ENCODE peak calls at places on chromosomes 16 and 17, in seven cellular contexts. P, K, O, A, Q, S and C are unnamed samples.

GRCh38 chr16:17461951-17462729 is 8.6 kb downstream of the XYLT1 start:
- DNase-seq in P (no peak), K (no peak), O (no peak), A (peak; percentile 80), Q (no peak), S (no peak), C (no peak)

GRCh38 chr17:37291351-37291750 is 84.4 kb upstream of the C17orf78 start:
- DNase-seq in P (no peak), K (no peak), O (no peak), A (no peak), Q (no peak), S (no peak), C (no peak)

GRCh38 chr17:33809748-33810147 is 445.3 kb upstream of the CCL2 start:
- DNase-seq in P (no peak), K (no peak), O (no peak), A (no peak), Q (no peak), S (no peak), C (no peak)

GRCh38 chr16:11084484-11085024 is 140.2 kb downstream of the CLEC16A start:
- DNase-seq in P (no peak), K (no peak), O (no peak), A (no peak), Q (peak; percentile 88), S (peak; percentile 29), C (no peak)

GRCh38 chr16:17227278-17227677 is 243.5 kb downstream of the XYLT1 start:
- DNase-seq in P (no peak), K (no peak), O (no peak), A (no peak), Q (no peak), S (no peak), C (no peak)

GRCh38 chr16:29876578-29877249 is 13.7 kb upstream of the CDIPT start:
- DNase-seq in P (no peak), K (no peak), O (no peak), A (no peak), Q (peak; percentile 42), S (no peak), C (no peak)

GRCh38 chr17:49858796-49859195 is 10.9 kb upstream of the TAC4 start:
- DNase-seq in P (no peak), K (no peak), O (no peak), A (no peak), Q (no peak), S (no peak), C (no peak)

GRCh38 chr17:73304971-73305786 is 6.6 kb downstream of the CDC42EP4 start:
- DNase-seq in P (peak; percentile 53), K (peak; percentile 71), O (peak; percentile 75), A (no peak), Q (peak; percentile 97), S (peak; percentile 42), C (no peak)

GRCh38 chr17:66943484-66943883 is 21.0 kb upstream of the CACNG4 start:
- DNase-seq in P (no peak), K (no peak), O (no peak), A (no peak), Q (no peak), S (no peak), C (no peak)

GRCh38 chr17:35371934-35372333 is 1.5 kb downstream of the SLFN11 start:
- DNase-seq in P (no peak), K (no peak), O (no peak), A (no peak), Q (no peak), S (no peak), C (no peak)

GRCh38 chr17:50177476-50177875 is 11.7 kb downstream of the SGCA start:
- DNase-seq in P (no peak), K (no peak), O (no peak), A (no peak), Q (peak; percentile 49), S (no peak), C (no peak)

GRCh38 chr17:19021622-19022083 is 17.1 kb upstream of the FAM83G start:
- DNase-seq in P (no peak), K (no peak), O (no peak), A (peak; percentile 79), Q (peak; percentile 33), S (no peak), C (no peak)

GRCh38 chr16:23207485-23207884 is 24.9 kb downstream of the SCNN1G start:
- DNase-seq in P (no peak), K (no peak), O (no peak), A (no peak), Q (no peak), S (no peak), C (no peak)

GRCh38 chr17:17723354-17724261 is 42.4 kb downstream of the RAI1 start:
- DNase-seq in P (no peak), K (no peak), O (no peak), A (no peak), Q (peak; percentile 92), S (no peak), C (no peak)

GRCh38 chr17:79715318-79716182 is 15.2 kb upstream of the ENPP7 start:
- DNase-seq in P (no peak), K (no peak), O (no peak), A (no peak), Q (no peak), S (no peak), C (no peak)

GRCh38 chr17:75592364-75593020 is 4.9 kb downstream of the MYO15B start:
- DNase-seq in P (no peak), K (no peak), O (no peak), A (no peak), Q (no peak), S (no peak), C (no peak)

GRCh38 chr16:30787613-30788378 is 791 bp upstream of the ZNF629 start:
- DNase-seq in P (no peak), K (no peak), O (no peak), A (no peak), Q (peak; percentile 14), S (no peak), C (no peak)

GRCh38 chr17:68089881-68090280 is 54.3 kb downstream of the KPNA2 start:
- DNase-seq in P (peak; percentile 60), K (peak; percentile 42), O (no peak), A (no peak), Q (peak; percentile 29), S (peak; percentile 35), C (no peak)

DNA sequence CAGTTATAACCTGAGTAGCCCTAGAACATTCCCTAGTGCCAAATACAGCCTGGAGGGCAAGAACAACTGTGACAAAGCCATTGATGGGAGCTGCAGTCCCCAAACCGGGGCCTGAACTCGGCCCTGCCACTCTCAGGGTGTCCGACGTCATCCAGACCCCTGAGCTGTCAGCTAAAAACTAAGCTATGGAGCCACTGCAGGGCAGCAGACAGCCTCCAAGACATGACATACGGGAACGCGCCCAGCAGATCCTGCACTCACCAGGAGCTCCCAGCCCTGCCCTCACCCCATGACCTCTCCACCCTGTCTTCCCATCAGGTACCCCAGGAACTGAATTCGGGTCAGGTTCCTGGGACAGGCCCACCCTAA is 28.4 kb downstream of the KDM8 start:
- DNase-seq in P (no peak), K (no peak), O (no peak), A (no peak), Q (no peak), S (no peak), C (no peak)
- H3K4me1 ChIP-seq in P (no peaks in the 10 kb centered on the region), K (peaks cover 11% of the 10 kb centered on the region), O (peaks cover 2% of the 10 kb centered on the region), A (peaks cover 47% of the 10 kb centered on the region), Q (peaks cover 19% of the 10 kb centered on the region), S (peaks cover 20% of the 10 kb centered on the region), C (peaks cover 14% of the 10 kb centered on the region)

GRCh38 chr16:67555795-67556212 is 6.5 kb upstream of the CTCF start:
- DNase-seq in P (no peak), K (no peak), O (no peak), A (peak; percentile 50), Q (peak; percentile 74), S (no peak), C (no peak)
- H3K4me1 ChIP-seq in P (peaks cover 6% of the 10 kb centered on the region), K (peaks cover 13% of the 10 kb centered on the region), O (no peaks in the 10 kb centered on the region), A (peaks cover 100% of the 10 kb centered on the region), Q (peaks cover 12% of the 10 kb centered on the region), S (peaks cover 29% of the 10 kb centered on the region), C (peaks cover 10% of the 10 kb centered on the region)

GRCh38 chr16:24736758-24737157 is 7.3 kb downstream of the TNRC6A start:
- DNase-seq in P (no peak), K (no peak), O (no peak), A (no peak), Q (no peak), S (no peak), C (no peak)
- H3K4me1 ChIP-seq in P (peaks cover 18% of the 10 kb centered on the region), K (peaks cover 42% of the 10 kb centered on the region), O (peaks cover 29% of the 10 kb centered on the region), A (peaks cover 13% of the 10 kb centered on the region), Q (peaks cover 52% of the 10 kb centered on the region), S (peaks cover 98% of the 10 kb centered on the region), C (peaks cover 86% of the 10 kb centered on the region)

GRCh38 chr17:81313776-81314409 is 18.8 kb upstream of the SLC38A10 start:
- DNase-seq in P (no peak), K (no peak), O (no peak), A (no peak), Q (no peak), S (no peak), C (no peak)

GRCh38 chr17:81314410-81315169 is 19.5 kb upstream of the SLC38A10 start:
- DNase-seq in P (no peak), K (no peak), O (no peak), A (no peak), Q (no peak), S (no peak), C (no peak)

GRCh38 chr17:81310963-81311550 is 15.9 kb upstream of the SLC38A10 start:
- DNase-seq in P (no peak), K (no peak), O (no peak), A (no peak), Q (no peak), S (no peak), C (no peak)

GRCh38 chr17:81311954-81312353 is 16.8 kb upstream of the SLC38A10 start:
- DNase-seq in P (no peak), K (no peak), O (no peak), A (no peak), Q (no peak), S (no peak), C (no peak)

DNA sequence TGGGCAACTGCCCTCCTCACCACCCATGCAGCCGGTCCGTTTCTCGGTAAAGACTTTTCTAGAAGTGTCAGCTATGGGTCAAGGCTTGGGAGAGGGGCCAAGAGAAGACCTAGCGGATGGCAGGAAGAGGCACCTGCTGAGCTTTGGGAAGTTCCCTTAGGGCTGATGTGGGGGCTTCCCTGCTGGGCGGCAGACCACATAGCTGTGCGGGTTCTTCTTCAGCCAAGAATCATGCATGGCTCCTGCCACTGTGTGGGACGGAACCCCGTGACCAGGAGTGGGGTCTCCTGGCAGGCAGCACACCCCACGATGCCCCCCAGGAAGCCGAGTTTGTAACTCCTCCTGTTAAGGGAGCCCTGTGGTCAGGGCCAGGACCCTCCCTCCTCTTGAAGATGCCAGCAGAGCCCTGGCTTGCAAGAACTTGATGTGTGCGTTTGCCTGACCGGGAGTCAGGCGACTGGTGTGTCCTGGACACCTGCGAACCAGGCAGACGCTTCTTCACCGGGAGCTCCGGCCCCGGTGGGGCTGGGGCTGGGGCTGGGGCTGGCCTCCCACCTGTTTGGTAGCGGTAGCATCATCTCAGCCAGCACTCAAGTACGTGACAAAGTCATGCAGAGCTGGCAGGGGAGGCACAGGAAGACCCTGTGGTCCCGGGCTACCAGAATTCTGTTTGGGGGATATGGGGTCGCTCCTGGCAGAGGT is 17.7 kb upstream of the SLC38A10 start:
- DNase-seq in P (no peak), K (no peak), O (no peak), A (no peak), Q (no peak), S (no peak), C (no peak)
- H3K4me1 ChIP-seq in P (peaks cover 12% of the 10 kb centered on the region), K (peaks cover 22% of the 10 kb centered on the region), O (peaks cover 11% of the 10 kb centered on the region), A (no peaks in the 10 kb centered on the region), Q (no peaks in the 10 kb centered on the region), S (peaks cover 24% of the 10 kb centered on the region), C (peaks cover 36% of the 10 kb centered on the region)

GRCh38 chr16:57478396-57479024 is 7.8 kb downstream of the DOK4 start:
- DNase-seq in P (no peak), K (no peak), O (no peak), A (no peak), Q (no peak), S (no peak), C (no peak)
- H3K4me1 ChIP-seq in P (no peaks in the 10 kb centered on the region), K (peaks cover 91% of the 10 kb centered on the region), O (peaks cover 18% of the 10 kb centered on the region), A (peaks cover 21% of the 10 kb centered on the region), Q (peaks cover 16% of the 10 kb centered on the region), S (peaks cover 6% of the 10 kb centered on the region), C (peaks cover 17% of the 10 kb centered on the region)